ENCODE peak calls at places on chromosome 22, in nine cellular contexts. One of them, this sample, is unnamed.

GRCh38 chr22:37260939-37261338 is 16.9 kb upstream of the RAC2 start:
- DNase-seq in cardiac fibroblast: peak
- DNase-seq in kidney glomerular epithelial cell: peak
- DNase-seq in iPS DF 6.9: no peak
- DNase-seq in pons: no peak
- DNase-seq in H1: no peak
- DNase-seq in HEK293T: peak
- DNase-seq in type B pancreatic cell: no peak
- DNase-seq in RCC 7860: peak
- DNase-seq in this sample: peak

GRCh38 chr22:50314455-50315288 is 7.2 kb upstream of the PLXNB2 start:
- DNase-seq in iPS DF 6.9: no peak
- DNase-seq in kidney glomerular epithelial cell: no peak
- DNase-seq in type B pancreatic cell: no peak
- DNase-seq in H1: no peak
- DNase-seq in RCC 7860: no peak
- DNase-seq in HEK293T: no peak
- DNase-seq in pons: no peak
- DNase-seq in cardiac fibroblast: no peak
- DNase-seq in this sample: no peak

GRCh38 chr22:16975155-16975885 is 32.7 kb downstream of the GAB4 start:
- DNase-seq in cardiac fibroblast: no peak
- DNase-seq in H1: no peak
- DNase-seq in HEK293T: no peak
- DNase-seq in iPS DF 6.9: no peak
- DNase-seq in RCC 7860: no peak
- DNase-seq in pons: no peak
- DNase-seq in kidney glomerular epithelial cell: no peak
- DNase-seq in type B pancreatic cell: no peak
- DNase-seq in this sample: no peak

GRCh38 chr22:23698094-23698493 is 7.3 kb downstream of the RGL4 start:
- DNase-seq in iPS DF 6.9: no peak
- DNase-seq in kidney glomerular epithelial cell: no peak
- DNase-seq in pons: no peak
- DNase-seq in HEK293T: no peak
- DNase-seq in cardiac fibroblast: no peak
- DNase-seq in type B pancreatic cell: no peak
- DNase-seq in H1: no peak
- DNase-seq in RCC 7860: no peak
- DNase-seq in this sample: no peak

GRCh38 chr22:50581950-50582561 is 593 bp downstream of the CHKB start:
- DNase-seq in HEK293T: peak
- DNase-seq in pons: no peak
- DNase-seq in cardiac fibroblast: peak
- DNase-seq in H1: no peak
- DNase-seq in RCC 7860: no peak
- DNase-seq in kidney glomerular epithelial cell: no peak
- DNase-seq in iPS DF 6.9: no peak
- DNase-seq in type B pancreatic cell: no peak
- DNase-seq in this sample: no peak

GRCh38 chr22:38923463-38924196 is 33.8 kb upstream of the APOBEC3A start:
- DNase-seq in H1: no peak
- DNase-seq in iPS DF 6.9: no peak
- DNase-seq in cardiac fibroblast: peak
- DNase-seq in type B pancreatic cell: no peak
- DNase-seq in HEK293T: peak
- DNase-seq in RCC 7860: peak
- DNase-seq in pons: peak
- DNase-seq in kidney glomerular epithelial cell: peak
- DNase-seq in this sample: peak

GRCh38 chr22:50311606-50312351 is 4.3 kb upstream of the PLXNB2 start:
- DNase-seq in RCC 7860: no peak
- DNase-seq in kidney glomerular epithelial cell: no peak
- DNase-seq in type B pancreatic cell: no peak
- DNase-seq in cardiac fibroblast: no peak
- DNase-seq in pons: no peak
- DNase-seq in H1: no peak
- DNase-seq in iPS DF 6.9: no peak
- DNase-seq in HEK293T: no peak
- DNase-seq in this sample: no peak

GRCh38 chr22:38202437-38203089 is 769 bp downstream of the MAFF start:
- DNase-seq in H1: no peak
- DNase-seq in pons: no peak
- DNase-seq in kidney glomerular epithelial cell: no peak
- DNase-seq in cardiac fibroblast: peak
- DNase-seq in iPS DF 6.9: no peak
- DNase-seq in HEK293T: peak
- DNase-seq in type B pancreatic cell: peak
- DNase-seq in RCC 7860: peak
- DNase-seq in this sample: peak

GRCh38 chr22:26586556-26587325 is 3.2 kb downstream of the TPST2 start:
- DNase-seq in RCC 7860: no peak
- DNase-seq in iPS DF 6.9: no peak
- DNase-seq in pons: no peak
- DNase-seq in type B pancreatic cell: no peak
- DNase-seq in kidney glomerular epithelial cell: no peak
- DNase-seq in H1: no peak
- DNase-seq in cardiac fibroblast: peak
- DNase-seq in HEK293T: no peak
- DNase-seq in this sample: peak

This sample was measured in endothelial cell of umbilical vein.